ENCODE peak calls at places on chromosome 22, in seven cellular contexts. One of them, this sample, is unnamed.

GRCh38 chr22:50200333-50201190 is at the start of gene SELENOO:
- DNase-seq in neural progenitor cell: peak; percentile 94
- DNase-seq in pons: peak; percentile 79
- DNase-seq in RWPE1: peak; percentile 92
- DNase-seq in astrocyte of the cerebellum: peak; percentile 48
- DNase-seq in fibroblast of the conjunctiva: peak; percentile 69
- DNase-seq in naive thymus-derived CD8-positive, alpha-beta T cell: peak; percentile 89
- DNase-seq in this sample: peak; percentile 42

GRCh38 chr22:33300165-33300564 is 242.0 kb upstream of the SYN3 start:
- DNase-seq in astrocyte of the cerebellum: no peak
- DNase-seq in pons: no peak
- DNase-seq in naive thymus-derived CD8-positive, alpha-beta T cell: no peak
- DNase-seq in neural progenitor cell: no peak
- DNase-seq in fibroblast of the conjunctiva: no peak
- DNase-seq in RWPE1: no peak
- DNase-seq in this sample: no peak

GRCh38 chr22:48548391-48548790 is 1279.3 kb downstream of the BRD1 start:
- DNase-seq in naive thymus-derived CD8-positive, alpha-beta T cell: no peak
- DNase-seq in neural progenitor cell: no peak
- DNase-seq in fibroblast of the conjunctiva: no peak
- DNase-seq in RWPE1: no peak
- DNase-seq in pons: no peak
- DNase-seq in astrocyte of the cerebellum: no peak
- DNase-seq in this sample: no peak

GRCh38 chr22:41919357-41920224 is 4.7 kb upstream of the SHISA8 start:
- DNase-seq in RWPE1: no peak
- DNase-seq in neural progenitor cell: peak; percentile 53
- DNase-seq in fibroblast of the conjunctiva: no peak
- DNase-seq in pons: no peak
- DNase-seq in naive thymus-derived CD8-positive, alpha-beta T cell: peak; percentile 37
- DNase-seq in astrocyte of the cerebellum: no peak
- DNase-seq in this sample: no peak

GRCh38 chr22:45781941-45782340 is 110.3 kb downstream of the ATXN10 start:
- DNase-seq in naive thymus-derived CD8-positive, alpha-beta T cell: no peak
- DNase-seq in pons: no peak
- DNase-seq in neural progenitor cell: no peak
- DNase-seq in fibroblast of the conjunctiva: no peak
- DNase-seq in RWPE1: no peak
- DNase-seq in astrocyte of the cerebellum: no peak
- DNase-seq in this sample: no peak

GRCh38 chr22:21042978-21043855 is 2.5 kb upstream of the LRRC74B start:
- DNase-seq in fibroblast of the conjunctiva: no peak
- DNase-seq in astrocyte of the cerebellum: no peak
- DNase-seq in RWPE1: no peak
- DNase-seq in pons: no peak
- DNase-seq in neural progenitor cell: no peak
- DNase-seq in naive thymus-derived CD8-positive, alpha-beta T cell: no peak
- DNase-seq in this sample: no peak

GRCh38 chr22:33882991-33883390 is 37.3 kb downstream of the LARGE1 start:
- DNase-seq in pons: no peak
- DNase-seq in astrocyte of the cerebellum: no peak
- DNase-seq in RWPE1: no peak
- DNase-seq in neural progenitor cell: no peak
- DNase-seq in fibroblast of the conjunctiva: no peak
- DNase-seq in naive thymus-derived CD8-positive, alpha-beta T cell: no peak
- DNase-seq in this sample: no peak

GRCh38 chr22:39242809-39243442 is 1.9 kb downstream of the PDGFB start:
- DNase-seq in neural progenitor cell: peak; percentile 53
- DNase-seq in pons: no peak
- DNase-seq in RWPE1: peak; percentile 45
- DNase-seq in fibroblast of the conjunctiva: no peak
- DNase-seq in astrocyte of the cerebellum: no peak
- DNase-seq in naive thymus-derived CD8-positive, alpha-beta T cell: peak; percentile 55
- DNase-seq in this sample: no peak

GRCh38 chr22:36767035-36767775 is 8.7 kb downstream of the IFT27 start:
- DNase-seq in naive thymus-derived CD8-positive, alpha-beta T cell: no peak
- DNase-seq in RWPE1: no peak
- DNase-seq in astrocyte of the cerebellum: no peak
- DNase-seq in fibroblast of the conjunctiva: no peak
- DNase-seq in pons: no peak
- DNase-seq in neural progenitor cell: no peak
- DNase-seq in this sample: no peak

GRCh38 chr22:18022851-18023250 is 1.5 kb downstream of the MICAL3 start:
- DNase-seq in pons: no peak
- DNase-seq in neural progenitor cell: no peak
- DNase-seq in astrocyte of the cerebellum: no peak
- DNase-seq in fibroblast of the conjunctiva: no peak
- DNase-seq in naive thymus-derived CD8-positive, alpha-beta T cell: no peak
- DNase-seq in RWPE1: no peak
- DNase-seq in this sample: no peak

GRCh38 chr22:49993649-49994360 is 18.8 kb downstream of the IL17REL start:
- DNase-seq in RWPE1: no peak
- DNase-seq in neural progenitor cell: no peak
- DNase-seq in fibroblast of the conjunctiva: no peak
- DNase-seq in astrocyte of the cerebellum: no peak
- DNase-seq in pons: no peak
- DNase-seq in naive thymus-derived CD8-positive, alpha-beta T cell: no peak
- DNase-seq in this sample: no peak

GRCh38 chr22:37953062-37953436 is 352 bp downstream of the C22orf23 start:
- DNase-seq in fibroblast of the conjunctiva: no peak
- DNase-seq in RWPE1: peak; percentile 6
- DNase-seq in neural progenitor cell: peak; percentile 29
- DNase-seq in astrocyte of the cerebellum: no peak
- DNase-seq in pons: peak; percentile 43
- DNase-seq in naive thymus-derived CD8-positive, alpha-beta T cell: no peak
- DNase-seq in this sample: no peak